ENCODE peak calls at places on chromosome 12, in six cellular contexts. One of them, this sample, is unnamed.

GRCh38 chr12:123095074-123095694 is 55.7 kb downstream of the PITPNM2 start:
- DNase-seq in HepG2: no peak
- DNase-seq in K562: no peak
- DNase-seq in GM12878: no peak
- DNase-seq in GM12891: no peak
- DNase-seq in H1: no peak
- DNase-seq in this sample: no peak

GRCh38 chr12:26018926-26019325 is 60.4 kb downstream of the RASSF8 start:
- DNase-seq in HepG2: no peak
- DNase-seq in K562: no peak
- DNase-seq in GM12878: no peak
- DNase-seq in GM12891: no peak
- DNase-seq in H1: no peak
- DNase-seq in this sample: no peak

GRCh38 chr12:28415755-28416154 is 225.5 kb downstream of the CCDC91 start:
- DNase-seq in HepG2: no peak
- DNase-seq in K562: no peak
- DNase-seq in GM12878: no peak
- DNase-seq in GM12891: no peak
- DNase-seq in H1: no peak
- DNase-seq in this sample: no peak

GRCh38 chr12:93048646-93049045 is 119.6 kb upstream of the EEA1 start:
- DNase-seq in HepG2: peak
- DNase-seq in K562: no peak
- DNase-seq in GM12878: no peak
- DNase-seq in GM12891: no peak
- DNase-seq in H1: no peak
- DNase-seq in this sample: no peak

GRCh38 chr12:85448548-85449139 is 168.6 kb downstream of the ALX1 start:
- DNase-seq in HepG2: no peak
- DNase-seq in K562: no peak
- DNase-seq in GM12878: no peak
- DNase-seq in GM12891: no peak
- DNase-seq in H1: no peak
- DNase-seq in this sample: no peak

GRCh38 chr12:123951467-123951866 is 21.2 kb downstream of the CCDC92 start:
- DNase-seq in HepG2: no peak
- DNase-seq in K562: no peak
- DNase-seq in GM12878: no peak
- DNase-seq in GM12891: no peak
- DNase-seq in H1: no peak
- DNase-seq in this sample: no peak

GRCh38 chr12:26239508-26240328 is 44.3 kb downstream of the SSPN start:
- DNase-seq in HepG2: peak
- DNase-seq in K562: no peak
- DNase-seq in GM12878: no peak
- DNase-seq in GM12891: no peak
- DNase-seq in H1: no peak
- DNase-seq in this sample: no peak

GRCh38 chr12:115752913-115753726 is 524.4 kb downstream of the MED13L start:
- DNase-seq in HepG2: peak
- DNase-seq in K562: peak
- DNase-seq in GM12878: peak
- DNase-seq in GM12891: no peak
- DNase-seq in H1: no peak
- DNase-seq in this sample: peak

GRCh38 chr12:32512379-32512778 is 113.0 kb downstream of the FGD4 start:
- DNase-seq in HepG2: no peak
- DNase-seq in K562: no peak
- DNase-seq in GM12878: no peak
- DNase-seq in GM12891: no peak
- DNase-seq in H1: no peak
- DNase-seq in this sample: no peak

DNA sequence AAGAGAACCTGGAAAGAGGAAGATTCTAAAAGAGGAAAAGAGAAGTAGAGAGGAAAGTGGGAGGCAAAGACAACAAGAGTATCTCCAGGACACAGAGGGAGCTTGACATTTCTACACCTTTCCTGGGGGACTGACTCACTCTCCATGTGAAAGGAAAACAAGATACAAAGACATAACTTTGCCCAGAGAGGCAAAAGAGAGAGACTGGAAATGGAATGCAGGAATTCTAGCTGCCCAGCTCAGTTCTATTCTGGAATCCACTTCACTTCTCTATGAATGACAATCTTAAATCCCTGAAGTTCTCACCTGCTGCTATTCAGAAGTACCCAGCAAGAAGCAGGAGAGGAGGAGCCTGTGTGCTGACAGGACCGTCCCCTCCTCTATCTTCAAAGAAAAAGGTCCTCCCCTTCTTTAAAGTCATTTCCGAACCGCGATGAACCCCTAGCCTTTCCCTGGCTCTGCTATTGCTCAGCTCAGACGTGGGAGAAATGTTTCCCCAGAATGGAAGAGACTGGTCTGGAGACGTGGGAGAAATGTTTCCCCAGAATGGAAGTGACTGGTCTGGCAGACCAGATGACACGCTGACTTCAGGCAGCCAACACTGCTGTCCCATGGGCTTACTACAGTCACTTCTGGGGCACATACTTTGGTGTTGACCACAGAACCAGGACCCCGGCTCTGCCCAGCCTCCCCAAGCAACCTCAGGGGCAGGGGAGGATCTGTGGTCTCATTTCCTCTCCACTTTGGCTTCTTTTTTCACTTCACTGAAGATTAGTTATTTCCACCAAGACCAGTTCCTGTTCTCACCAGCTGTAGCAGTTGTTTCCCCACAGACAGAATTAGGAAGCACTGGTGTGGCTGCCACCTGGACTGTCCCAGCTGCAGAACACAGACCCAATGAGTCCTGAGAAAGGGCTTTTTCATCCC is 8.3 kb downstream of the FMNL3 start:
- DNase-seq in HepG2: no peak
- DNase-seq in K562: no peak
- DNase-seq in GM12878: peak
- DNase-seq in GM12891: peak
- DNase-seq in H1: peak
- DNase-seq in this sample: no peak
- TF ChIP-seq POLR2AphosphoS5 in HepG2: no peak
- TF ChIP-seq POLR2AphosphoS5 in K562: no peak
- TF ChIP-seq POLR2AphosphoS5 in GM12878: peak
- TF ChIP-seq POLR2AphosphoS5 in GM12891: peak
- TF ChIP-seq POLR2AphosphoS5 in H1: no peak
- TF ChIP-seq POLR2AphosphoS5 in this sample: peak

GRCh38 chr12:95593266-95593871 is 42.1 kb upstream of the USP44 start:
- DNase-seq in HepG2: no peak
- DNase-seq in K562: no peak
- DNase-seq in GM12878: no peak
- DNase-seq in GM12891: no peak
- DNase-seq in H1: no peak
- DNase-seq in this sample: no peak
- TF ChIP-seq TAF1 in HepG2: no peak
- TF ChIP-seq TAF1 in K562: no peak
- TF ChIP-seq TAF1 in GM12878: no peak
- TF ChIP-seq TAF1 in GM12891: no peak
- TF ChIP-seq TAF1 in H1: no peak
- TF ChIP-seq TAF1 in this sample: no peak

GRCh38 chr12:43267782-43268181 is 284.2 kb downstream of the ADAMTS20 start:
- DNase-seq in HepG2: no peak
- DNase-seq in K562: no peak
- DNase-seq in GM12878: no peak
- DNase-seq in GM12891: no peak
- DNase-seq in H1: no peak
- DNase-seq in this sample: no peak
- TF ChIP-seq POLR2A in HepG2: no peak
- TF ChIP-seq POLR2A in K562: no peak
- TF ChIP-seq POLR2A in GM12878: no peak
- TF ChIP-seq POLR2A in GM12891: no peak
- TF ChIP-seq POLR2A in H1: no peak
- TF ChIP-seq POLR2A in this sample: no peak

GRCh38 chr12:117853600-117853999 is 115.2 kb downstream of the KSR2 start:
- DNase-seq in HepG2: peak
- DNase-seq in K562: no peak
- DNase-seq in GM12878: no peak
- DNase-seq in GM12891: no peak
- DNase-seq in H1: no peak
- DNase-seq in this sample: no peak
- TF ChIP-seq POLR2AphosphoS5 in HepG2: no peak
- TF ChIP-seq POLR2AphosphoS5 in K562: no peak
- TF ChIP-seq POLR2AphosphoS5 in GM12878: no peak
- TF ChIP-seq POLR2AphosphoS5 in GM12891: no peak
- TF ChIP-seq POLR2AphosphoS5 in H1: no peak
- TF ChIP-seq POLR2AphosphoS5 in this sample: no peak

This sample was measured in GM12892.